ENCODE peak calls at places on chromosomes 4 and X, in six cellular contexts. T is suprapubic skin, G is Peyer's patch, R is lower leg skin, D is adrenal gland, N is testis. S is an unnamed sample.

GRCh38 chr4:17347445-17347844 is 164.4 kb downstream of the QDPR start:
- DNase-seq in T (no peak), G (no peak), R (no peak), D (peak), N (no peak), S (peak)

GRCh38 chr4:128061566-128062536 is 739 bp downstream of the LARP1B start:
- DNase-seq in T (no peak), G (peak), R (peak), D (peak), N (peak), S (peak)

GRCh38 chr4:125313497-125313896 is 1.3 kb upstream of the FAT4 start:
- DNase-seq in T (no peak), G (no peak), R (no peak), D (peak), N (peak), S (no peak)

GRCh38 chrX:123222920-123223319 is 38.8 kb downstream of the GRIA3 start:
- DNase-seq in T (no peak), G (no peak), R (no peak), D (no peak), N (peak), S (no peak)

GRCh38 chr4:8105303-8106100 is 53.1 kb downstream of the ABLIM2 start:
- DNase-seq in T (no peak), G (no peak), R (no peak), D (no peak), N (no peak), S (no peak)

GRCh38 chrX:31251336-31251735 is 179.5 kb upstream of the FTHL17 start:
- DNase-seq in T (no peak), G (no peak), R (no peak), D (no peak), N (no peak), S (no peak)

GRCh38 chr4:81783565-81783964 is 311.9 kb upstream of the RASGEF1B start:
- DNase-seq in T (no peak), G (no peak), R (no peak), D (no peak), N (no peak), S (no peak)

GRCh38 chrX:76279007-76279406 is 106.1 kb downstream of the PBDC1 start:
- DNase-seq in T (no peak), G (peak), R (no peak), D (peak), N (peak), S (no peak)

GRCh38 chr4:76948441-76949292 is 885 bp upstream of the SEPTIN11 start:
- DNase-seq in T (peak), G (peak), R (peak), D (peak), N (peak), S (peak)

GRCh38 chr4:10173039-10173753 is 56.6 kb upstream of the WDR1 start:
- DNase-seq in T (no peak), G (no peak), R (no peak), D (no peak), N (no peak), S (no peak)

GRCh38 chr4:154836513-154836912 is 55.4 kb downstream of the RBM46 start:
- DNase-seq in T (no peak), G (no peak), R (no peak), D (no peak), N (no peak), S (no peak)

GRCh38 chrX:120769576-120770341 is 105.9 kb downstream of the CT47B1 start:
- DNase-seq in T (no peak), G (no peak), R (no peak), D (peak), N (no peak), S (no peak)

GRCh38 chr4:15025693-15026092 is 23.4 kb downstream of the CPEB2 start:
- DNase-seq in T (no peak), G (no peak), R (no peak), D (no peak), N (no peak), S (no peak)

GRCh38 chr4:124155239-124155638 is 557.3 kb downstream of the ANKRD50 start:
- DNase-seq in T (no peak), G (no peak), R (no peak), D (no peak), N (no peak), S (no peak)

GRCh38 chr4:151997461-151997860 is 236.7 kb upstream of the GATB start:
- DNase-seq in T (no peak), G (no peak), R (no peak), D (no peak), N (no peak), S (no peak)

GRCh38 chr4:52638717-52639116 is 20.4 kb downstream of the USP46 start:
- DNase-seq in T (no peak), G (no peak), R (no peak), D (no peak), N (no peak), S (no peak)

GRCh38 chr4:52643190-52643589 is 15.9 kb downstream of the USP46 start:
- DNase-seq in T (no peak), G (no peak), R (no peak), D (no peak), N (no peak), S (no peak)

GRCh38 chr4:52640808-52641595 is 18.1 kb downstream of the USP46 start:
- DNase-seq in T (no peak), G (no peak), R (no peak), D (no peak), N (peak), S (no peak)

GRCh38 chr4:52643846-52644245 is 15.3 kb downstream of the USP46 start:
- DNase-seq in T (no peak), G (peak), R (peak), D (peak), N (peak), S (no peak)

DNA sequence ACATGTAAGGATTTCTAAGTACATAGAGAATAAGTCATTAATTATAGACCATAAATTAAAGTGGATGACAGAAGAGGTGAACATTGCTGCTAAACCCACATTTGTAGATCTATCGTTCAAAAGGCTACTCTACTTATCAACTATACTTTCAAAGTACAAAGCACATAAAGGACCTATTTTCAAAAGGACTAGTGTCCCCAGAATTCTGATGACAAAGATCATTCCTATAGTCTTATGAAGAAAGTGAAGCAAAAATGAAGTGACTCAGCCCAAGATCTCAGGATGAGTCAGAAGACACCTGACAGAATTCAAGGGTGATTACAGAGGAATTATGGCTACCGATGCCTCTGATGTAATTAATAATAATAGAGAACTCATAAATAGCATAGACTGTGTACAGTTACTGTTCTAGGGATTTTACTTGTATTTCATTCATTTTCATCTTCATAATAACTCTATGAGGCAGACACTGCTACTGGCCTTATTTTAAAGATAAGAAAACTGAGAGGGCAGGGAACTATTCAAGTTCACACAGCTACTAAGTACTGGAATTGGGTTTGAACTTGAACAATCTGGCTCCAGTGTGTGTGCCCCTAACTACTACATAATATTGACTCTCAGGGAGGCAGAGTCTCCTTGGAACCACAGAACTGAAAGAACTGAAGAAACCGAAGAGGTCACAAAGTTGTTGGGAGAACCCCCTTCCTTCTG is 17.1 kb downstream of the USP46 start:
- DNase-seq in T (no peak), G (no peak), R (no peak), D (no peak), N (no peak), S (no peak)
- TF ChIP-seq POLR2A in T (no peak), G (no peak), R (no peak), D (no peak), N (no peak), S (no peak)

DNA sequence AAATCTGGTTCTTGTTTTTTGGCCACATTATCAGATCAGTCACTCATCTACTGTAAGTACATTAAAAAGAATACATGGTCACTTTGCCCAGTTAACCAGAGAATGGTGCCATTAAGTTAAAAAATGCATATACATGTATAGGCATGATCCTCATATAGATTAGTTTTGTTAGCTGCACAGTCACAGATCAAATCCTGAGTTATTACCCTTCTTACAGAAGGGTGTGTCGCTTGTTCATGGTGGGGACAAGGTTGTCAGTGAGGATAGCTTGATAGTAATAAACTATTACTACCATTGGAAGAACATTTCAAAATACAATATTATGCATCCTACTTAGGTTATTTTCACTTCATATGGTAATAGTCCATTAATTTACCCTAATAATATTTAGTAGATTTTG is 48.5 kb downstream of the GALNT7 start:
- DNase-seq in T (no peak), G (no peak), R (no peak), D (no peak), N (no peak), S (no peak)
- TF ChIP-seq POLR2A in T (no peak), G (no peak), R (no peak), D (no peak), N (no peak), S (no peak)

GRCh38 chrX:103687073-103687695 is 685 bp upstream of the MORF4L2 start:
- DNase-seq in T (peak), G (peak), R (peak), D (peak), N (peak), S (peak)
- TF ChIP-seq POLR2A in T (peak), G (peak), R (no peak), D (peak), N (peak), S (peak)

DNA sequence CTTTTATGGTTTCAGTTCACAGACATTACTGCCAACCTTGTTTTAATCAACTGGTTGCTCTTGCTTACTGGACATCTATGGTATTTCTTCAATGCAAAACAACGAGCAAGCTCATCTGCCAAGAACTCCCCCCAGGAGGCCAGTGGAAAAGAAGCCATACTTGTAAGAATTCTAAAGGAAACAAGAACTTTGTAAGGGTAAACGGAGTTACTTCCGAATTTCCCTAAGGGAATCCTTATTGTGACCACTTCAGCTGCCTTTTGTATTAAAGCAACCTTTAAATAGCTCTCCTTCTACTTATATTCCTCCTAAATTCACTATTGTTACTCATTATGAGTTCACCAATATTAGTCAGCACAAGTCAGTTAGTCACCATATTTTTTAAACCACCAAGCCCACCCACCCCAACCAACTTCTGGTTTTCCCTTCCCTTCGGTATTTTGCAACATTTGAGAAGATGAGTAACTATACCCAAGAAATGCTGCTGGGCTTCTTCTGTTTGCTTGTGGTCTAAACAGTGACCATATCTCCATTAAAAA is 602.8 kb upstream of the DIPK2B start:
- DNase-seq in T (no peak), G (no peak), R (no peak), D (no peak), N (no peak), S (no peak)
- TF ChIP-seq POLR2A in T (no peak), G (no peak), R (no peak), D (no peak), N (no peak), S (no peak)